ENCODE peak calls at places on chromosomes 4 and X, in five cellular contexts. C is nephron progenitor cell, N is left ventricle myocardium inferior, G is hypothalamus, W is breast epithelium. V is an unnamed sample.

GRCh38 chr4:85756938-85757337 is 282.0 kb downstream of the ARHGAP24 start:
- DNase-seq in C (peak; percentile 19), N (no peak), G (no peak), W (no peak), V (no peak)

GRCh38 chr4:17846256-17846655 is 35.5 kb downstream of the NCAPG start:
- DNase-seq in C (no peak), N (no peak), G (no peak), W (no peak), V (no peak)

GRCh38 chr4:88320780-88321373 is 36.5 kb upstream of the PPM1K start:
- DNase-seq in C (no peak), N (peak; percentile 17), G (no peak), W (no peak), V (no peak)

GRCh38 chr4:118773082-118773792 is 62.7 kb downstream of the SEC24D start:
- DNase-seq in C (no peak), N (no peak), G (no peak), W (no peak), V (no peak)

GRCh38 chr4:153594208-153594607 is 89.9 kb upstream of the TLR2 start:
- DNase-seq in C (no peak), N (no peak), G (no peak), W (peak; percentile 39), V (no peak)

GRCh38 chr4:66926687-66927086 is 618.6 kb downstream of the CENPC start:
- DNase-seq in C (no peak), N (no peak), G (no peak), W (no peak), V (no peak)

GRCh38 chr4:129929052-129929451 is 833.1 kb downstream of the C4orf33 start:
- DNase-seq in C (no peak), N (no peak), G (no peak), W (no peak), V (no peak)

GRCh38 chrX:140918398-140919043 is 83.9 kb upstream of the SPANXB1 start:
- DNase-seq in C (peak; percentile 34), N (no peak), G (no peak), W (no peak), V (no peak)

GRCh38 chrX:54043084-54043483 is 1.2 kb downstream of the PHF8 start:
- DNase-seq in C (no peak), N (no peak), G (no peak), W (no peak), V (no peak)

GRCh38 chr4:105092356-105092755 is 54.3 kb upstream of the TET2 start:
- DNase-seq in C (no peak), N (no peak), G (no peak), W (no peak), V (no peak)

GRCh38 chrX:69126642-69127041 is 38.6 kb downstream of the PJA1 start:
- DNase-seq in C (no peak), N (no peak), G (no peak), W (no peak), V (no peak)

GRCh38 chr4:100494166-100494565 is 23.7 kb downstream of the EMCN start:
- DNase-seq in C (no peak), N (no peak), G (no peak), W (no peak), V (no peak)

GRCh38 chr4:153789741-153790651 is 1.1 kb upstream of the SFRP2 start:
- DNase-seq in C (peak; percentile 18), N (no peak), G (no peak), W (no peak), V (no peak)

GRCh38 chr4:1249731-1250526 is 999 bp upstream of the CTBP1 start:
- DNase-seq in C (no peak), N (no peak), G (no peak), W (no peak), V (peak; percentile 52)

GRCh38 chr4:15855804-15856475 is 77.8 kb downstream of the CD38 start:
- DNase-seq in C (no peak), N (peak; percentile 76), G (no peak), W (no peak), V (no peak)

GRCh38 chr4:123649644-123650356 is 253.2 kb downstream of the SPRY1 start:
- DNase-seq in C (no peak), N (no peak), G (no peak), W (peak; percentile 34), V (peak; percentile 24)

GRCh38 chr4:23463071-23463470 is 426.8 kb downstream of the PPARGC1A start:
- DNase-seq in C (no peak), N (no peak), G (no peak), W (no peak), V (no peak)

GRCh38 chr4:14225683-14226207 is 598.2 kb upstream of the BOD1L1 start:
- DNase-seq in C (no peak), N (no peak), G (no peak), W (no peak), V (no peak)